ENCODE peak calls at places on chromosome 10, in six cellular contexts. One of them, this sample, is unnamed. For H3K4me1, the result is how much of the 10 kb centered on the place peaks cover.

GRCh38 chr10:125102216-125102615 is 58.1 kb downstream of the CTBP2 start:
- DNase-seq in H9: no peak
- DNase-seq in DND-41: no peak
- DNase-seq in sigmoid colon: no peak
- DNase-seq in PC-3: no peak
- DNase-seq in heart left ventricle: no peak
- DNase-seq in this sample: no peak

GRCh38 chr10:123782549-123782948 is 109.1 kb downstream of the CPXM2 start:
- DNase-seq in PC-3: no peak
- DNase-seq in sigmoid colon: no peak
- DNase-seq in H9: no peak
- DNase-seq in heart left ventricle: no peak
- DNase-seq in DND-41: no peak
- DNase-seq in this sample: no peak

GRCh38 chr10:89163265-89163995 is 43.7 kb downstream of the CH25H start:
- DNase-seq in heart left ventricle: peak
- DNase-seq in H9: no peak
- DNase-seq in sigmoid colon: peak
- DNase-seq in PC-3: no peak
- DNase-seq in DND-41: peak
- DNase-seq in this sample: peak

GRCh38 chr10:121406823-121407545 is 191.3 kb downstream of the FGFR2 start:
- DNase-seq in DND-41: no peak
- DNase-seq in H9: no peak
- DNase-seq in PC-3: no peak
- DNase-seq in sigmoid colon: no peak
- DNase-seq in heart left ventricle: no peak
- DNase-seq in this sample: no peak

GRCh38 chr10:10792681-10793080 is 225.0 kb upstream of the CELF2 start:
- DNase-seq in H9: no peak
- DNase-seq in sigmoid colon: no peak
- DNase-seq in heart left ventricle: no peak
- DNase-seq in PC-3: peak
- DNase-seq in DND-41: no peak
- DNase-seq in this sample: no peak

GRCh38 chr10:69124558-69125121 is 662 bp downstream of the VPS26A start:
- DNase-seq in heart left ventricle: peak
- DNase-seq in DND-41: peak
- DNase-seq in sigmoid colon: no peak
- DNase-seq in H9: peak
- DNase-seq in PC-3: peak
- DNase-seq in this sample: peak

GRCh38 chr10:120336910-120337540 is 120.0 kb upstream of the PLPP4 start:
- DNase-seq in sigmoid colon: no peak
- DNase-seq in heart left ventricle: no peak
- DNase-seq in PC-3: peak
- DNase-seq in H9: peak
- DNase-seq in DND-41: peak
- DNase-seq in this sample: peak

GRCh38 chr10:127866276-127867013 is 26.3 kb downstream of the CLRN3 start:
- DNase-seq in heart left ventricle: no peak
- DNase-seq in H9: no peak
- DNase-seq in DND-41: no peak
- DNase-seq in PC-3: no peak
- DNase-seq in sigmoid colon: no peak
- DNase-seq in this sample: no peak

GRCh38 chr10:52443419-52444388 is 129.6 kb downstream of the DKK1 start:
- DNase-seq in sigmoid colon: no peak
- DNase-seq in H9: no peak
- DNase-seq in heart left ventricle: no peak
- DNase-seq in DND-41: no peak
- DNase-seq in PC-3: peak
- DNase-seq in this sample: no peak

GRCh38 chr10:60495357-60495756 is 105.7 kb upstream of the ANK3 start:
- DNase-seq in heart left ventricle: no peak
- DNase-seq in sigmoid colon: no peak
- DNase-seq in DND-41: no peak
- DNase-seq in PC-3: peak
- DNase-seq in H9: no peak
- DNase-seq in this sample: no peak

GRCh38 chr10:18312385-18313145 is 172.3 kb downstream of the CACNB2 start:
- DNase-seq in DND-41: peak
- DNase-seq in H9: no peak
- DNase-seq in heart left ventricle: no peak
- DNase-seq in sigmoid colon: no peak
- DNase-seq in PC-3: peak
- DNase-seq in this sample: no peak

GRCh38 chr10:130138479-130138866 is 2.3 kb downstream of the GLRX3 start:
- DNase-seq in PC-3: peak
- DNase-seq in sigmoid colon: no peak
- DNase-seq in H9: no peak
- DNase-seq in DND-41: no peak
- DNase-seq in heart left ventricle: no peak
- DNase-seq in this sample: no peak

GRCh38 chr10:120917521-120918250 is 66.5 kb downstream of the WDR11 start:
- DNase-seq in heart left ventricle: no peak
- DNase-seq in PC-3: peak
- DNase-seq in sigmoid colon: no peak
- DNase-seq in H9: no peak
- DNase-seq in DND-41: no peak
- DNase-seq in this sample: no peak

GRCh38 chr10:94315975-94316464 is 46.7 kb downstream of the NOC3L start:
- DNase-seq in DND-41: no peak
- DNase-seq in PC-3: no peak
- DNase-seq in H9: no peak
- DNase-seq in sigmoid colon: no peak
- DNase-seq in heart left ventricle: no peak
- DNase-seq in this sample: no peak

GRCh38 chr10:10831085-10831484 is 186.6 kb upstream of the CELF2 start:
- DNase-seq in H9: no peak
- DNase-seq in heart left ventricle: no peak
- DNase-seq in PC-3: peak
- DNase-seq in sigmoid colon: peak
- DNase-seq in DND-41: no peak
- DNase-seq in this sample: no peak

GRCh38 chr10:118568327-118568848 is 27.1 kb downstream of the PRLHR start:
- DNase-seq in H9: no peak
- DNase-seq in sigmoid colon: no peak
- DNase-seq in DND-41: peak
- DNase-seq in PC-3: peak
- DNase-seq in heart left ventricle: peak
- DNase-seq in this sample: peak

GRCh38 chr10:14450041-14450491 is 119.3 kb upstream of the FRMD4A start:
- DNase-seq in H9: no peak
- DNase-seq in sigmoid colon: no peak
- DNase-seq in heart left ventricle: peak
- DNase-seq in PC-3: no peak
- DNase-seq in DND-41: no peak
- DNase-seq in this sample: no peak

GRCh38 chr10:35699862-35700489 is 57.9 kb upstream of the FZD8 start:
- DNase-seq in PC-3: no peak
- DNase-seq in sigmoid colon: no peak
- DNase-seq in heart left ventricle: no peak
- DNase-seq in H9: no peak
- DNase-seq in DND-41: no peak
- DNase-seq in this sample: no peak
- H3K27ac ChIP-seq in PC-3: no peak
- H3K27ac ChIP-seq in sigmoid colon: no peak
- H3K27ac ChIP-seq in heart left ventricle: no peak
- H3K27ac ChIP-seq in H9: no peak
- H3K27ac ChIP-seq in DND-41: no peak
- H3K27ac ChIP-seq in this sample: no peak

DNA sequence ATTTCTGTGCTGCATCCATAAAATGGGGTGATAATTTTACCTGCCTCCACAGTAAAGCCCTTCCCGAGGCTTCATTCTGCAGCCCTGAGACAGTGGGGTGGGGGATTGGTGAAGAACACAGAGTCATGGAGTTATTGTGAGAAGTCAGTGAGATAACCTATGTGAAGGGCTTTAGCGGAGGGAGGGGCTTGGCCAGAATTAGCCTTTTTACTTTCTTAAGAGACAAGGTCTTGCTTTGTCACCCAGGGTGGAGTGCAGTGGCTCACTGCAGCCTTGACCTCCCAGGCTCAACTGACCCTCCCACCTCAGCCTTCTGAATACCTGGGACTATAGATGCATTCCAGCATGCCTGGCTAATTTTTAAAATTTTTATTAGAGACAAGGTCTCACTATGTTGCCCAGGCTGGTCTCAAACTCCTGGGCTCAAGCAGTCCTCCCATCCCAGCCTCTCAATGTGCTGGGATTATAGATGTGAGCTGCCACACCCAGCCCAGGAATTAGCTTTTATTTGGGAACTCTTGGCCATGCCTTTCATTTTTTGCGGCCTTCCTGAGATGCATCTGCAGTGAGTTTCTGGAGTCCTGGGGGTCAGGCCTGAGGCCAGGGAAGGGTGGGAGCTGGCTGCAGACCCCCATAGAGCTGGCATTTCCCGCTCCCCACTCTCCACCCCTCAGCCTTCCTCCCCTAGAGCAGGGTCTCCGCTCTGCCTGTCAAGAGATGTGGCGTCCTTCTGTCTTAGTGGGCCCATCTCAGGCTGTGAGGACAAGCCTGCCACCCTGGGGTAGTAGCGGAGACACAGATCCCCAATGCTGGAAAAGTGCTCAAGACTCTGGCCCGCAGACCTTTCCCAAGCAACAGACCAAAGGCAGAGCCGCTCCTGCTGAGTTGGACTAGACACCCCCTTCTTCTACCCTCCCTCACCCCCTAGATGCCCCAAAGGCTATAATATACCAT is 77.0 kb downstream of the ZMIZ1 start:
- DNase-seq in heart left ventricle: no peak
- DNase-seq in H9: no peak
- DNase-seq in sigmoid colon: no peak
- DNase-seq in PC-3: peak
- DNase-seq in DND-41: no peak
- DNase-seq in this sample: no peak
- H3K4me1 ChIP-seq in heart left ventricle: half or more
- H3K4me1 ChIP-seq in H9: under half
- H3K4me1 ChIP-seq in sigmoid colon: under half
- H3K4me1 ChIP-seq in PC-3: under half
- H3K4me1 ChIP-seq in DND-41: half or more
- H3K4me1 ChIP-seq in this sample: half or more

GRCh38 chr10:86681047-86681446 is 12.7 kb downstream of the LDB3 start:
- DNase-seq in heart left ventricle: peak
- DNase-seq in H9: no peak
- DNase-seq in DND-41: no peak
- DNase-seq in sigmoid colon: peak
- DNase-seq in PC-3: peak
- DNase-seq in this sample: no peak

GRCh38 chr10:86684305-86684704 is 16.0 kb downstream of the LDB3 start:
- DNase-seq in heart left ventricle: peak
- DNase-seq in sigmoid colon: peak
- DNase-seq in H9: peak
- DNase-seq in PC-3: peak
- DNase-seq in DND-41: no peak
- DNase-seq in this sample: no peak

GRCh38 chr10:86682675-86683074 is 14.4 kb downstream of the LDB3 start:
- DNase-seq in PC-3: no peak
- DNase-seq in H9: no peak
- DNase-seq in heart left ventricle: no peak
- DNase-seq in sigmoid colon: no peak
- DNase-seq in DND-41: no peak
- DNase-seq in this sample: no peak

GRCh38 chr10:86678999-86679792 is 10.9 kb downstream of the LDB3 start:
- DNase-seq in DND-41: no peak
- DNase-seq in sigmoid colon: no peak
- DNase-seq in PC-3: no peak
- DNase-seq in H9: no peak
- DNase-seq in heart left ventricle: no peak
- DNase-seq in this sample: no peak

DNA sequence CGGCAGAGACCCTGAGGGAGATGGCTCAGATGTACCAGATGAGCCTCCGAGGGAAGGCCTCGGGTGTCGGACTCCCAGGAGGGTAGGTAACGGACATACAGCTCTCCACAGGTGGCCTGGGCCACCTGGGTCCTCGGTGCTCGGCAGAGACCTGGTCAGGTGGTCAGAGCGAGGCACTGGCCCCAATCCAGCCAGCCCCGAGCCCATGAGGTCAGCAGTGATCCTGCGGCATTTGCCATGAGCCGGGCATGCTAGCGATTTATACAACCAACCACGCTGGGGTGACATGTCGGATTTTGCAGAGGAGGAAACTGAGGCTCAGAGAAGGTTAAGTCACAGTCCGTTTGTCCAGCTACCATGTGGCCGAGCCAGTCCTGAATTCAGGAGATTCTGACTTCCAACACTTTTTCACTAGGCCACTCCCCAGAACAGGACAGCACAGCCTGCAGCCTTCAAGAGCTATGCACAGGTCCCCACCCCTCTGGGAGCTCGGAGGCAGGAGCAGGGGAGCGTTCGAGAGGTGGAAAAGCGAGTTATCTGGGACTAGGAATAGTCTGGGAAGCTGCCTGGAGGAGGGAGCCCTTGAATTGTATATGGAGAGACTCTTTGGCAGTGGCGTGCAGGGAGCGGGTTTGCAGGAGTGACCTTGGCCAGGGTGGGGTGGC is 13.5 kb downstream of the LDB3 start:
- DNase-seq in H9: no peak
- DNase-seq in DND-41: no peak
- DNase-seq in PC-3: no peak
- DNase-seq in sigmoid colon: no peak
- DNase-seq in heart left ventricle: no peak
- DNase-seq in this sample: no peak
- H3K27ac ChIP-seq in H9: no peak
- H3K27ac ChIP-seq in DND-41: no peak
- H3K27ac ChIP-seq in PC-3: no peak
- H3K27ac ChIP-seq in sigmoid colon: peak
- H3K27ac ChIP-seq in heart left ventricle: peak
- H3K27ac ChIP-seq in this sample: no peak

DNA sequence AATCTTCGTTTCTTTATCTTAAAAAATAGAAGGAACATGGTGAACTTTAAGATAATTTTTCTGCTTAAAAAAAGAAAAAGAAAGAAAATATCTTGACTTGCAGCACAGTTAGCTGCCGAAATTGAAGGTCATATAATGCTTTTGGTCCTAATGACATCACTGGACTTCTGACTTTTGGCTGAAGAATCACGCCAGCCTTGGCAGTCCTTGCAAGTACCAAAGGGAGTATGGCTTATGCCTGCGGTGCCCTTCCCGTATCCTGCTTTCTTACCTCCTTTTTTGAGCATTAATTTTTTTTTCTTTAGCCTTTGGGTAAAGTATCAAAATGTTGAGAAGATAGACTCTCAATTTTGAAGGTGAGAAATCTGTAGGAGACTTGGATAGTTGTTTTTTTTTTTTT is 7.0 kb downstream of the BMPR1A start:
- DNase-seq in PC-3: no peak
- DNase-seq in H9: no peak
- DNase-seq in heart left ventricle: no peak
- DNase-seq in sigmoid colon: no peak
- DNase-seq in DND-41: no peak
- DNase-seq in this sample: no peak
- H3K4me1 ChIP-seq in PC-3: under half
- H3K4me1 ChIP-seq in H9: under half
- H3K4me1 ChIP-seq in heart left ventricle: under half
- H3K4me1 ChIP-seq in sigmoid colon: under half
- H3K4me1 ChIP-seq in DND-41: under half
- H3K4me1 ChIP-seq in this sample: under half